ENCODE peak calls at places on chromosomes 6 and 20, in nine cellular contexts. I is AG04450; E is iPS-NIHi11; N is activated CD4-positive, alpha-beta T cell treated with anti-CD3 and anti-CD28 coated beads, Interleukin-2, amount 50 U/mL, for 1 hour; X is CD4-positive, alpha-beta memory T cell; M is adrenal gland; W is hepatocyte; V is stimulated activated CD4-positive, alpha-beta T cell treated with anti-CD3 and anti-CD28 coated beads, Interleukin-15, amount 100 ng/mL, for 24 hours; T is CD4-positive, alpha-beta T cell. A is an unnamed sample.

GRCh38 chr6:38771111-38771694 is 56.1 kb downstream of the DNAH8 start:
- DNase-seq in I (no peak), E (no peak), N (no peak), X (no peak), M (no peak), W (no peak), V (no peak), T (no peak), A (no peak)

GRCh38 chr20:2132461-2132901 is 30.9 kb downstream of the STK35 start:
- DNase-seq in I (no peak), E (no peak), N (no peak), X (no peak), M (no peak), W (no peak), V (no peak), T (no peak), A (no peak)

GRCh38 chr20:63850689-63851547 is 10.4 kb upstream of the ABHD16B start:
- DNase-seq in I (no peak), E (no peak), N (no peak), X (no peak), M (no peak), W (no peak), V (peak), T (no peak), A (no peak)

GRCh38 chr20:35307666-35308653 is 15.7 kb upstream of the FAM83C start:
- DNase-seq in I (no peak), E (no peak), N (no peak), X (no peak), M (peak), W (no peak), V (no peak), T (no peak), A (no peak)

GRCh38 chr20:23023621-23024187 is 11.4 kb upstream of the SSTR4 start:
- DNase-seq in I (no peak), E (peak), N (no peak), X (no peak), M (no peak), W (no peak), V (no peak), T (no peak), A (no peak)

GRCh38 chr20:9021216-9021615 is 47.7 kb upstream of the PLCB4 start:
- DNase-seq in I (no peak), E (no peak), N (no peak), X (no peak), M (no peak), W (no peak), V (no peak), T (no peak), A (no peak)

GRCh38 chr20:51469578-51470520 is 72.7 kb downstream of the NFATC2 start:
- DNase-seq in I (no peak), E (no peak), N (no peak), X (no peak), M (peak), W (no peak), V (no peak), T (no peak), A (no peak)

GRCh38 chr6:4383910-4384637 is 248.7 kb upstream of the ECI2 start:
- DNase-seq in I (no peak), E (no peak), N (no peak), X (no peak), M (no peak), W (peak), V (no peak), T (no peak), A (no peak)

GRCh38 chr20:43541214-43541613 is 17.6 kb upstream of the SGK2 start:
- DNase-seq in I (no peak), E (no peak), N (no peak), X (no peak), M (no peak), W (no peak), V (no peak), T (no peak), A (no peak)

GRCh38 chr6:72182337-72183246 is 296.2 kb downstream of the RIMS1 start:
- DNase-seq in I (no peak), E (peak), N (no peak), X (no peak), M (peak), W (peak), V (peak), T (no peak), A (no peak)

GRCh38 chr6:7468382-7469081 is 72.9 kb upstream of the DSP start:
- DNase-seq in I (no peak), E (no peak), N (no peak), X (no peak), M (peak), W (peak), V (peak), T (no peak), A (no peak)

GRCh38 chr20:54086444-54087134 is 16.2 kb upstream of the BCAS1 start:
- DNase-seq in I (peak), E (no peak), N (no peak), X (no peak), M (no peak), W (no peak), V (no peak), T (no peak), A (no peak)

GRCh38 chr20:10432079-10432478 is 1.9 kb downstream of the MKKS start:
- DNase-seq in I (no peak), E (no peak), N (no peak), X (no peak), M (no peak), W (no peak), V (no peak), T (no peak), A (no peak)

GRCh38 chr6:11865926-11866325 is 87.3 kb upstream of the ADTRP start:
- DNase-seq in I (no peak), E (no peak), N (no peak), X (no peak), M (no peak), W (peak), V (no peak), T (no peak), A (no peak)

GRCh38 chr6:47484616-47485015 is 7.0 kb downstream of the CD2AP start:
- DNase-seq in I (peak), E (no peak), N (no peak), X (no peak), M (no peak), W (peak), V (no peak), T (no peak), A (no peak)

GRCh38 chr20:35845561-35845960 is 73.7 kb downstream of the PHF20 start:
- DNase-seq in I (no peak), E (no peak), N (no peak), X (no peak), M (no peak), W (no peak), V (no peak), T (no peak), A (no peak)

GRCh38 chr6:43736211-43736786 is 33.7 kb upstream of the VEGFA start:
- DNase-seq in I (no peak), E (no peak), N (no peak), X (no peak), M (no peak), W (no peak), V (no peak), T (no peak), A (no peak)

GRCh38 chr6:6610031-6610591 is 21.6 kb downstream of the LY86 start:
- DNase-seq in I (no peak), E (no peak), N (peak), X (peak), M (no peak), W (no peak), V (peak), T (no peak), A (no peak)

GRCh38 chr20:46206025-46206424 is 87.9 kb downstream of the CD40 start:
- DNase-seq in I (no peak), E (no peak), N (no peak), X (no peak), M (peak), W (no peak), V (peak), T (no peak), A (no peak)

GRCh38 chr6:46410330-46410953 is 80.8 kb downstream of the RCAN2 start:
- DNase-seq in I (no peak), E (peak), N (peak), X (peak), M (peak), W (peak), V (no peak), T (no peak), A (peak)

GRCh38 chr6:63351995-63352586 is 32.3 kb upstream of the LGSN start:
- DNase-seq in I (peak), E (no peak), N (no peak), X (no peak), M (no peak), W (peak), V (no peak), T (no peak), A (peak)

GRCh38 chr20:36717657-36718056 is 28.2 kb downstream of the NDRG3 start:
- DNase-seq in I (no peak), E (no peak), N (no peak), X (peak), M (no peak), W (no peak), V (no peak), T (no peak), A (no peak)

GRCh38 chr20:38450412-38450975 is 15.4 kb upstream of the SNHG17 start:
- DNase-seq in I (no peak), E (no peak), N (no peak), X (no peak), M (no peak), W (no peak), V (no peak), T (no peak), A (no peak)

GRCh38 chr6:116004841-116005507 is 55.7 kb downstream of the FRK start:
- DNase-seq in I (no peak), E (no peak), N (no peak), X (no peak), M (no peak), W (no peak), V (no peak), T (no peak), A (no peak)

GRCh38 chr6:81606965-81607381 is 145.5 kb downstream of the TENT5A start:
- DNase-seq in I (peak), E (no peak), N (no peak), X (no peak), M (no peak), W (no peak), V (no peak), T (no peak), A (peak)

GRCh38 chr20:37845261-37845681 is 57.7 kb upstream of the VSTM2L start:
- DNase-seq in I (no peak), E (no peak), N (no peak), X (no peak), M (peak), W (no peak), V (no peak), T (no peak), A (no peak)

GRCh38 chr6:100801036-100801435 is 80.1 kb downstream of the ASCC3 start:
- DNase-seq in I (no peak), E (no peak), N (no peak), X (no peak), M (no peak), W (no peak), V (no peak), T (no peak), A (no peak)

GRCh38 chr6:148557796-148558457 is 188.9 kb upstream of the UST start:
- DNase-seq in I (no peak), E (no peak), N (no peak), X (no peak), M (no peak), W (no peak), V (peak), T (no peak), A (no peak)

A was measured in AG09319.